ENCODE peak calls at places on chromosomes 12 and 14, in ten cellular contexts. W, X, G, S, H, N, K, L, U and E are unnamed samples.

GRCh38 chr12:69074559-69075349 is 141.8 kb upstream of the CPM start:
- DNase-seq in U (no peak), W (no peak), S (no peak), K (no peak), H (no peak), L (no peak), G (no peak), N (no peak), X (no peak), E (no peak)

GRCh38 chr14:80456200-80456599 is 244.9 kb upstream of the DIO2 start:
- DNase-seq in K (no peak), W (no peak), S (no peak), H (no peak), X (no peak), G (no peak), N (no peak), U (no peak), L (no peak), E (no peak)

GRCh38 chr12:105067511-105068031 is 16.7 kb downstream of the ALDH1L2 start:
- DNase-seq in K (no peak), G (no peak), H (no peak), N (no peak), L (no peak), U (no peak), S (no peak), X (no peak), W (no peak), E (no peak)

GRCh38 chr12:38141239-38141638 is 175.3 kb upstream of the ALG10B start:
- DNase-seq in G (no peak), K (no peak), S (no peak), L (no peak), W (no peak), N (no peak), H (no peak), X (no peak), U (no peak), E (no peak)

GRCh38 chr12:1837541-1838206 is 17.3 kb downstream of the LRTM2 start:
- DNase-seq in X (no peak), K (no peak), S (no peak), U (no peak), L (peak; percentile 90), H (no peak), N (no peak), W (no peak), G (no peak), E (no peak)

GRCh38 chr14:51023964-51024363 is 70.9 kb downstream of the TRIM9 start:
- DNase-seq in U (no peak), S (no peak), X (no peak), W (no peak), H (no peak), L (no peak), N (no peak), G (no peak), K (no peak), E (no peak)

GRCh38 chr14:89507521-89507920 is 90.5 kb upstream of the FOXN3 start:
- DNase-seq in L (no peak), G (no peak), N (no peak), H (no peak), K (no peak), X (no peak), S (no peak), U (no peak), W (peak; percentile 52), E (no peak)

GRCh38 chr12:7694556-7694955 is 1.0 kb downstream of the GDF3 start:
- DNase-seq in U (no peak), W (no peak), X (no peak), S (no peak), L (no peak), N (no peak), H (no peak), K (no peak), G (no peak), E (no peak)

GRCh38 chr12:131710464-131711457 is at the start of gene SFSWAP:
- DNase-seq in U (peak; percentile 60), X (peak; percentile 81), G (peak; percentile 73), L (peak; percentile 93), S (peak; percentile 82), N (peak; percentile 96), K (no peak), W (peak; percentile 48), H (peak; percentile 81), E (peak; percentile 82)

GRCh38 chr14:19743256-19743655 is at the start of gene OR4Q3:
- DNase-seq in K (no peak), N (no peak), X (no peak), G (no peak), L (no peak), U (no peak), H (no peak), S (no peak), W (no peak), E (no peak)

GRCh38 chr14:104290058-104290667 is 151.8 kb downstream of the KIF26A start:
- DNase-seq in N (no peak), U (no peak), W (no peak), X (no peak), K (no peak), L (peak; percentile 13), S (no peak), G (no peak), H (peak; percentile 19), E (peak; percentile 39)

GRCh38 chr12:5022465-5023061 is 21.1 kb upstream of the KCNA5 start:
- DNase-seq in U (no peak), N (peak; percentile 28), G (peak; percentile 44), S (peak; percentile 67), W (no peak), L (peak; percentile 70), H (no peak), X (peak; percentile 66), K (no peak), E (no peak)

GRCh38 chr12:123389560-123390351 is 5.8 kb downstream of the KMT5A start:
- DNase-seq in L (peak; percentile 77), W (no peak), G (peak; percentile 67), X (peak; percentile 53), U (no peak), K (no peak), H (peak; percentile 50), S (peak; percentile 70), N (peak; percentile 91), E (peak; percentile 84)

GRCh38 chr12:31929140-31929526 is 30.1 kb upstream of the RESF1 start:
- DNase-seq in G (no peak), X (no peak), K (no peak), H (no peak), U (no peak), N (no peak), S (no peak), L (no peak), W (no peak), E (no peak)
- TF ChIP-seq EP300 in G (no peak), X (no peak), K (no peak), H (no peak), U (no peak), N (no peak), S (no peak), L (no peak), W (no peak), E (no peak)

GRCh38 chr14:76968621-76969063 is 59.9 kb downstream of the IRF2BPL start:
- DNase-seq in N (no peak), K (no peak), S (no peak), G (peak; percentile 47), H (no peak), X (no peak), L (no peak), W (no peak), U (no peak), E (no peak)
- TF ChIP-seq CTCF in N (no peak), K (no peak), S (no peak), G (no peak), H (no peak), X (no peak), L (no peak), W (no peak), U (no peak), E (no peak)

GRCh38 chr12:62865090-62865489 is 69.9 kb downstream of the PPM1H start:
- DNase-seq in S (no peak), G (no peak), L (no peak), H (no peak), W (no peak), K (no peak), U (no peak), N (no peak), X (no peak), E (no peak)

GRCh38 chr12:62861157-62861535 is 73.8 kb downstream of the PPM1H start:
- DNase-seq in W (no peak), S (no peak), X (no peak), H (no peak), L (no peak), K (no peak), U (no peak), N (no peak), G (no peak), E (no peak)

GRCh38 chr12:62861586-62861985 is 73.4 kb downstream of the PPM1H start:
- DNase-seq in X (no peak), N (no peak), L (no peak), S (no peak), H (no peak), W (no peak), G (no peak), U (no peak), K (no peak), E (no peak)

GRCh38 chr12:62860501-62861156 is 74.3 kb downstream of the PPM1H start:
- DNase-seq in L (no peak), S (no peak), G (no peak), K (no peak), X (no peak), H (no peak), W (no peak), U (no peak), N (no peak), E (no peak)

GRCh38 chr12:62862259-62862881 is 72.6 kb downstream of the PPM1H start:
- DNase-seq in W (no peak), N (no peak), H (no peak), S (no peak), G (no peak), U (no peak), L (no peak), X (no peak), K (no peak), E (no peak)
- TF ChIP-seq EP300 in W (no peak), N (no peak), H (no peak), S (no peak), G (no peak), U (no peak), L (no peak), X (no peak), K (no peak), E (no peak)

GRCh38 chr14:24437020-24437735 is 5.4 kb downstream of the SDR39U1 start:
- DNase-seq in K (peak; percentile 74), S (no peak), G (no peak), L (no peak), W (no peak), X (no peak), H (peak; percentile 42), U (no peak), N (peak; percentile 49), E (peak; percentile 60)
- TF ChIP-seq CTCF in K (no peak), S (peak; percentile 3), G (no peak), L (no peak), W (no peak), X (no peak), H (no peak), U (peak; percentile 3), N (peak; percentile 44), E (no peak)

GRCh38 chr12:94955193-94955592 is 48.3 kb downstream of the NDUFA12 start:
- DNase-seq in U (no peak), G (no peak), W (no peak), N (no peak), L (no peak), H (no peak), S (no peak), K (no peak), X (no peak), E (no peak)
- TF ChIP-seq EP300 in U (no peak), G (no peak), W (no peak), N (no peak), L (no peak), H (no peak), S (no peak), K (no peak), X (no peak), E (no peak)

GRCh38 chr12:75289678-75290200 is 40.4 kb downstream of the CAPS2 start:
- DNase-seq in S (no peak), X (no peak), H (no peak), N (no peak), W (no peak), U (no peak), L (no peak), K (no peak), G (no peak), E (no peak)
- TF ChIP-seq CTCF in S (no peak), X (peak; percentile 57), H (no peak), N (no peak), W (no peak), U (no peak), L (peak; percentile 67), K (no peak), G (no peak), E (no peak)